ENCODE peak calls at places on chromosomes 4 and X, in six cellular contexts. K is PC-3; L is pancreas; B is CD4-positive, alpha-beta memory T cell; R is brain microvascular endothelial cell; Z is neuronal stem cell. F is an unnamed sample.

GRCh38 chr4:7769936-7770674 is 169.6 kb downstream of the AFAP1 start:
- DNase-seq in K (peak; percentile 15), L (no peak), B (no peak), R (no peak), Z (peak; percentile 18), F (no peak)

GRCh38 chrX:83101961-83102360 is 406.1 kb upstream of the POU3F4 start:
- DNase-seq in K (no peak), L (no peak), B (no peak), R (no peak), Z (no peak), F (no peak)

GRCh38 chr4:126899382-126899801 is 733.4 kb upstream of the INTU start:
- DNase-seq in K (peak; percentile 26), L (no peak), B (no peak), R (peak; percentile 81), Z (no peak), F (no peak)

GRCh38 chrX:134741801-134742200 is 83.5 kb upstream of the PLAC1 start:
- DNase-seq in K (no peak), L (no peak), B (no peak), R (no peak), Z (no peak), F (peak; percentile 61)

GRCh38 chr4:22668702-22669101 is 24.0 kb upstream of the GBA3 start:
- DNase-seq in K (no peak), L (no peak), B (no peak), R (no peak), Z (no peak), F (no peak)

GRCh38 chrX:41932885-41933284 is 9.5 kb upstream of the CASK start:
- DNase-seq in K (no peak), L (no peak), B (no peak), R (no peak), Z (no peak), F (no peak)

GRCh38 chrX:65635371-65635770 is 32.1 kb upstream of the MSN start:
- DNase-seq in K (no peak), L (no peak), B (no peak), R (no peak), Z (no peak), F (no peak)

GRCh38 chr4:168353746-168354145 is 35.2 kb upstream of the DDX60 start:
- DNase-seq in K (peak; percentile 9), L (no peak), B (no peak), R (no peak), Z (no peak), F (no peak)

GRCh38 chrX:45758319-45758718 is 557.6 kb upstream of the DIPK2B start:
- DNase-seq in K (peak; percentile 83), L (no peak), B (no peak), R (peak; percentile 81), Z (no peak), F (no peak)

GRCh38 chr4:59881632-59882031 is 1318.5 kb upstream of the ADGRL3 start:
- DNase-seq in K (no peak), L (no peak), B (no peak), R (no peak), Z (no peak), F (no peak)

GRCh38 chr4:180028682-180029081 is 2214.5 kb upstream of the TENM3 start:
- DNase-seq in K (peak; percentile 33), L (peak; percentile 52), B (no peak), R (no peak), Z (peak; percentile 38), F (peak; percentile 77)

GRCh38 chr4:48254381-48255072 is 15.1 kb downstream of the TEC start:
- DNase-seq in K (no peak), L (no peak), B (no peak), R (peak; percentile 73), Z (no peak), F (no peak)

GRCh38 chrX:9646471-9647038 is 119.1 kb downstream of the GPR143 start:
- DNase-seq in K (no peak), L (no peak), B (no peak), R (no peak), Z (no peak), F (no peak)

GRCh38 chr4:155532373-155532772 is 134.3 kb upstream of the GUCY1A1 start:
- DNase-seq in K (no peak), L (no peak), B (no peak), R (no peak), Z (no peak), F (no peak)

GRCh38 chr4:159455675-159456235 is 352.9 kb downstream of the RAPGEF2 start:
- DNase-seq in K (peak; percentile 66), L (no peak), B (no peak), R (peak; percentile 62), Z (peak; percentile 18), F (peak; percentile 59)

GRCh38 chrX:64204701-64205440 is 637 bp downstream of the AMER1 start:
- DNase-seq in K (peak; percentile 25), L (peak; percentile 69), B (no peak), R (no peak), Z (no peak), F (peak; percentile 40)

GRCh38 chr4:73615613-73616012 is 4.6 kb downstream of the RASSF6 start:
- DNase-seq in K (no peak), L (no peak), B (no peak), R (no peak), Z (no peak), F (no peak)

GRCh38 chrX:125387945-125388344 is 68.3 kb downstream of the TEX13C start:
- DNase-seq in K (no peak), L (no peak), B (no peak), R (no peak), Z (no peak), F (no peak)

GRCh38 chr4:1250921-1251772 is 2.2 kb upstream of the CTBP1 start:
- DNase-seq in K (no peak), L (no peak), B (no peak), R (no peak), Z (no peak), F (no peak)

GRCh38 chrX:35711281-35711680 is 86.9 kb upstream of the MAGEB16 start:
- DNase-seq in K (no peak), L (no peak), B (no peak), R (peak; percentile 26), Z (no peak), F (no peak)

GRCh38 chr4:61532324-61532723 is 332.2 kb downstream of the ADGRL3 start:
- DNase-seq in K (no peak), L (no peak), B (no peak), R (no peak), Z (peak; percentile 93), F (no peak)

GRCh38 chr4:41545238-41545637 is 7.3 kb downstream of the LIMCH1 start:
- DNase-seq in K (no peak), L (no peak), B (no peak), R (no peak), Z (no peak), F (no peak)

GRCh38 chr4:165715211-165715610 is 157.8 kb upstream of the TLL1 start:
- DNase-seq in K (no peak), L (no peak), B (no peak), R (no peak), Z (no peak), F (no peak)

GRCh38 chr4:67122029-67122428 is 423.3 kb downstream of the CENPC start:
- DNase-seq in K (peak; percentile 66), L (no peak), B (no peak), R (no peak), Z (no peak), F (peak; percentile 34)

GRCh38 chrX:125131146-125131545 is 188.5 kb upstream of the TEX13C start:
- DNase-seq in K (peak; percentile 50), L (no peak), B (peak; percentile 4), R (no peak), Z (no peak), F (no peak)

GRCh38 chrX:129976441-129976840 is 6.0 kb upstream of the BCORL1 start:
- DNase-seq in K (no peak), L (no peak), B (no peak), R (no peak), Z (no peak), F (no peak)

GRCh38 chrX:49029876-49030275 is 13.3 kb downstream of the TFE3 start:
- DNase-seq in K (peak; percentile 35), L (no peak), B (no peak), R (no peak), Z (no peak), F (no peak)

GRCh38 chr4:95651891-95652290 is 103.1 kb upstream of the UNC5C start:
- DNase-seq in K (peak; percentile 40), L (no peak), B (no peak), R (no peak), Z (no peak), F (no peak)

GRCh38 chr4:129545599-129546278 is 449.8 kb downstream of the C4orf33 start:
- DNase-seq in K (peak; percentile 5), L (peak; percentile 68), B (no peak), R (peak; percentile 20), Z (no peak), F (no peak)

GRCh38 chr4:147312376-147313046 is 168.4 kb upstream of the EDNRA start:
- DNase-seq in K (peak; percentile 35), L (no peak), B (no peak), R (no peak), Z (no peak), F (no peak)

GRCh38 chr4:148092316-148093014 is 349.7 kb downstream of the NR3C2 start:
- DNase-seq in K (no peak), L (no peak), B (no peak), R (no peak), Z (no peak), F (no peak)

GRCh38 chrX:148928803-148929202 is 428.4 kb downstream of the AFF2 start:
- DNase-seq in K (no peak), L (no peak), B (no peak), R (peak; percentile 53), Z (no peak), F (no peak)

GRCh38 chr4:142874684-142875083 is 28.6 kb upstream of the INPP4B start:
- DNase-seq in K (no peak), L (no peak), B (no peak), R (no peak), Z (no peak), F (no peak)
- H3K4me3 ChIP-seq in K (no peak overlapping the region), L (no peak overlapping the region), B (no peak overlapping the region), R (no peak overlapping the region), Z (no peak overlapping the region), F (no peak overlapping the region)

DNA sequence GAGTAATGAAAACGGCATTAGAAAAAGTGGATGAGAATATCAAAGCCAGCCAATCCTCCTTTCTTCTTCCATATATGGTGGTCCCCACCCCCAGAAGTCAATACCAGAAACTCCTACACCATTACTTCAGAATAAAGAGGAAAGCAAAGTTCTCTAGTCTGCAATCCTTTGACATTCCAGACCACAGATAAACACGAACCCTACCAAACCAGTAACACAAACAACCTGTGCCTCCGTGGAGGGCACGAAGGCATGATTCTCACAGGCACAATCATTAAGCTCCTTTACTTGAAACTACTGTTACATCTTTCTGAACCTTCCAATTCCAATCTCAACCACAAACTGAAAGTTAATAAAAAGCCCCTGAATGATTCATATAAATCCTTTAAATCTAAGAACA is 16.3 kb downstream of the MAML3 start:
- DNase-seq in K (peak; percentile 19), L (no peak), B (no peak), R (peak; percentile 34), Z (no peak), F (no peak)
- H3K4me3 ChIP-seq in K (peak overlapping the region; percentile 37), L (no peak overlapping the region), B (no peak overlapping the region), R (no peak overlapping the region), Z (no peak overlapping the region), F (no peak overlapping the region)

GRCh38 chr4:21544410-21544809 is 404.2 kb downstream of the KCNIP4 start:
- DNase-seq in K (no peak), L (no peak), B (no peak), R (no peak), Z (no peak), F (no peak)

GRCh38 chr4:21543514-21543913 is 405.1 kb downstream of the KCNIP4 start:
- DNase-seq in K (no peak), L (no peak), B (no peak), R (no peak), Z (no peak), F (no peak)
- H3K4me3 ChIP-seq in K (no peak overlapping the region), L (no peak overlapping the region), B (no peak overlapping the region), R (no peak overlapping the region), Z (peak overlapping the region; percentile 48), F (no peak overlapping the region)

GRCh38 chrX:110004210-110004609 is 1.3 kb downstream of the TMEM164 start:
- DNase-seq in K (peak; percentile 49), L (peak; percentile 64), B (no peak), R (no peak), Z (no peak), F (no peak)
- H3K4me3 ChIP-seq in K (peak overlapping the region; percentile 92), L (no peak overlapping the region), B (no peak overlapping the region), R (no peak overlapping the region), Z (peak overlapping the region; percentile 62), F (no peak overlapping the region)